ENCODE peak calls at places on chromosomes 13 and 19, in eight cellular contexts. K is activated T-helper 2 cell treated with anti-CD3 and anti-CD28 coated beads, Interferon-gamma antibody, Interleukin-2, Interleukin-4, amounts not matched to agents 10 μg/mL and 5 μg/mL and 100 μg/mL, durations not matched to agents 14 hours and 24 hours and 36 hours; Y is RWPE1; G is stimulated activated CD8-positive, alpha-beta memory T cell treated with anti-CD3 and anti-CD28 coated beads, Interleukin-2, amount 100 ng/mL, for 48 hours; J is AG04450; M is NCI-H774; H is MV-4-11; E is NCI-H1092. U is an unnamed sample.

GRCh38 chr19:19171821-19172532 is 1.9 kb upstream of the MEF2B start:
- DNase-seq in K (no peak), Y (no peak), G (no peak), J (peak), M (no peak), H (peak), E (no peak), U (no peak)

GRCh38 chr13:111131610-111132009 is 16.5 kb downstream of the ARHGEF7 start:
- DNase-seq in K (no peak), Y (no peak), G (no peak), J (no peak), M (no peak), H (no peak), E (no peak), U (no peak)

GRCh38 chr13:70339738-70340137 is 231.5 kb upstream of the KLHL1 start:
- DNase-seq in K (no peak), Y (no peak), G (no peak), J (no peak), M (no peak), H (no peak), E (no peak), U (no peak)

GRCh38 chr19:6678690-6679109 is 8.7 kb upstream of the TNFSF14 start:
- DNase-seq in K (no peak), Y (no peak), G (peak), J (no peak), M (no peak), H (peak), E (no peak), U (no peak)

GRCh38 chr13:93450226-93450625 is 223.6 kb downstream of the GPC6 start:
- DNase-seq in K (no peak), Y (no peak), G (no peak), J (peak), M (no peak), H (no peak), E (no peak), U (no peak)

GRCh38 chr13:98385591-98385990 is 191.3 kb downstream of the STK24 start:
- DNase-seq in K (no peak), Y (no peak), G (no peak), J (no peak), M (no peak), H (no peak), E (no peak), U (no peak)

GRCh38 chr19:22446605-22447004 is 24.5 kb upstream of the ZNF98 start:
- DNase-seq in K (no peak), Y (no peak), G (no peak), J (no peak), M (no peak), H (no peak), E (no peak), U (no peak)

GRCh38 chr19:57978586-57979289 is 4.4 kb upstream of the C19orf18 start:
- DNase-seq in K (no peak), Y (no peak), G (no peak), J (no peak), M (no peak), H (no peak), E (no peak), U (no peak)

GRCh38 chr19:29532097-29532496 is 6.3 kb downstream of the VSTM2B start:
- DNase-seq in K (no peak), Y (no peak), G (no peak), J (no peak), M (no peak), H (no peak), E (no peak), U (no peak)

GRCh38 chr13:65133094-65133493 is 2097.0 kb downstream of the PCDH9 start:
- DNase-seq in K (no peak), Y (no peak), G (no peak), J (no peak), M (no peak), H (no peak), E (no peak), U (no peak)

GRCh38 chr13:23979361-23980159 is 82.3 kb upstream of the C1QTNF9B start:
- DNase-seq in K (peak), Y (peak), G (no peak), J (peak), M (no peak), H (peak), E (no peak), U (peak)

GRCh38 chr13:86946734-86947133 is 724.4 kb upstream of the SLITRK5 start:
- DNase-seq in K (no peak), Y (no peak), G (no peak), J (no peak), M (no peak), H (no peak), E (no peak), U (no peak)

GRCh38 chr13:31518666-31519065 is 220.7 kb upstream of the RXFP2 start:
- DNase-seq in K (no peak), Y (no peak), G (no peak), J (no peak), M (no peak), H (no peak), E (no peak), U (no peak)

GRCh38 chr13:114161644-114162532 is 17.2 kb upstream of the CFAP97D2 start:
- DNase-seq in K (no peak), Y (no peak), G (no peak), J (no peak), M (no peak), H (peak), E (peak), U (no peak)

GRCh38 chr19:36152886-36153525 is 759 bp upstream of the COX7A1 start:
- DNase-seq in K (no peak), Y (no peak), G (no peak), J (no peak), M (no peak), H (no peak), E (no peak), U (no peak)

GRCh38 chr19:44142014-44142523 is 715 bp downstream of the ZNF234 start:
- DNase-seq in K (no peak), Y (no peak), G (no peak), J (no peak), M (no peak), H (no peak), E (no peak), U (no peak)

GRCh38 chr19:19492026-19492610 is 23.2 kb downstream of the TSSK6 start:
- DNase-seq in K (no peak), Y (no peak), G (no peak), J (no peak), M (no peak), H (no peak), E (no peak), U (no peak)

GRCh38 chr19:40193587-40193849 is 2.3 kb downstream of the MAP3K10 start:
- DNase-seq in K (no peak), Y (no peak), G (no peak), J (no peak), M (no peak), H (no peak), E (no peak), U (no peak)

GRCh38 chr13:46124531-46124966 is 19.7 kb upstream of the CPB2 start:
- DNase-seq in K (no peak), Y (no peak), G (no peak), J (no peak), M (no peak), H (peak), E (no peak), U (no peak)

GRCh38 chr13:33206425-33206824 is 79.1 kb downstream of the STARD13 start:
- DNase-seq in K (no peak), Y (no peak), G (no peak), J (no peak), M (no peak), H (no peak), E (no peak), U (peak)

GRCh38 chr13:31055589-31055988 is 106.1 kb downstream of the HSPH1 start:
- DNase-seq in K (no peak), Y (no peak), G (no peak), J (no peak), M (no peak), H (no peak), E (no peak), U (no peak)

GRCh38 chr19:4456843-4457653 is 546 bp downstream of the UBXN6 start:
- DNase-seq in K (peak), Y (peak), G (no peak), J (no peak), M (no peak), H (no peak), E (peak), U (no peak)

GRCh38 chr13:77751513-77752456 is 54.3 kb downstream of the SLAIN1 start:
- DNase-seq in K (peak), Y (peak), G (no peak), J (peak), M (no peak), H (peak), E (peak), U (no peak)

GRCh38 chr13:51760592-51760991 is 43.4 kb downstream of the DHRS12 start:
- DNase-seq in K (no peak), Y (no peak), G (no peak), J (no peak), M (no peak), H (no peak), E (no peak), U (no peak)

GRCh38 chr19:50968709-50969412 is 530 bp downstream of the KLK6 start:
- DNase-seq in K (no peak), Y (no peak), G (no peak), J (no peak), M (no peak), H (no peak), E (no peak), U (no peak)